ENCODE peak calls at places on chromosomes 12 and 14, in four cellular contexts. P is lower lobe of right lung, Q is HFFc6, X is cardiac fibroblast. L is an unnamed sample.

GRCh38 chr14:70148911-70149675 is 39.7 kb downstream of the SLC8A3 start:
- DNase-seq in P (no peak), Q (no peak), X (no peak), L (no peak)

GRCh38 chr12:3077572-3078081 is 448 bp downstream of the TSPAN9 start:
- DNase-seq in P (no peak), Q (peak; percentile 16), X (peak; percentile 72), L (no peak)

GRCh38 chr14:97073622-97074021 is 276.4 kb downstream of the VRK1 start:
- DNase-seq in P (no peak), Q (no peak), X (no peak), L (no peak)

GRCh38 chr12:47433876-47434275 is 272.0 kb downstream of the RPAP3 start:
- DNase-seq in P (no peak), Q (no peak), X (no peak), L (no peak)

GRCh38 chr12:95118138-95118787 is 44.8 kb upstream of the NR2C1 start:
- DNase-seq in P (no peak), Q (peak; percentile 76), X (peak; percentile 87), L (no peak)

GRCh38 chr12:54411398-54412241 is 7.4 kb downstream of the ITGA5 start:
- DNase-seq in P (peak; percentile 84), Q (peak; percentile 99), X (peak; percentile 88), L (peak; percentile 99)

GRCh38 chr12:131828671-131829350 is 618 bp downstream of the MMP17 start:
- DNase-seq in P (no peak), Q (no peak), X (no peak), L (no peak)

GRCh38 chr12:65496617-65497016 is 218.1 kb downstream of the MSRB3 start:
- DNase-seq in P (no peak), Q (no peak), X (peak; percentile 67), L (no peak)

GRCh38 chr12:124387510-124387855 is 92.6 kb downstream of the RFLNA start:
- DNase-seq in P (peak; percentile 75), Q (no peak), X (no peak), L (no peak)

GRCh38 chr12:86660488-86661171 is 404.4 kb upstream of the MGAT4C start:
- DNase-seq in P (no peak), Q (no peak), X (peak; percentile 5), L (no peak)

GRCh38 chr12:108532061-108532848 is 17.2 kb downstream of the FICD start:
- DNase-seq in P (no peak), Q (no peak), X (no peak), L (no peak)

GRCh38 chr12:51326762-51327439 is 2.9 kb upstream of the BIN2 start:
- DNase-seq in P (peak; percentile 68), Q (peak; percentile 39), X (peak; percentile 91), L (no peak)

GRCh38 chr12:94149781-94150482 is 1.6 kb downstream of the PLXNC1 start:
- DNase-seq in P (peak; percentile 66), Q (no peak), X (peak; percentile 64), L (no peak)

GRCh38 chr12:122917508-122918227 is 21.7 kb upstream of the VPS37B start:
- DNase-seq in P (peak; percentile 74), Q (peak; percentile 78), X (peak; percentile 88), L (no peak)

GRCh38 chr14:101173698-101174521 is 270.4 kb upstream of the RTL1 start:
- DNase-seq in P (no peak), Q (no peak), X (no peak), L (no peak)

GRCh38 chr14:34120185-34120977 is 169.5 kb upstream of the EGLN3 start:
- DNase-seq in P (no peak), Q (no peak), X (no peak), L (no peak)

GRCh38 chr12:4117386-4118016 is 156.1 kb upstream of the CCND2 start:
- DNase-seq in P (no peak), Q (no peak), X (no peak), L (no peak)

GRCh38 chr14:105527381-105528196 is 1.2 kb downstream of the TMEM121 start:
- DNase-seq in P (no peak), Q (no peak), X (no peak), L (no peak)

GRCh38 chr12:66149702-66150398 is 19.3 kb upstream of the LLPH start:
- DNase-seq in P (peak; percentile 60), Q (no peak), X (peak; percentile 27), L (peak; percentile 83)

GRCh38 chr12:57069522-57069921 is 9.1 kb downstream of the NEMP1 start:
- DNase-seq in P (no peak), Q (peak; percentile 78), X (peak; percentile 96), L (peak; percentile 85)

GRCh38 chr12:48789858-48790326 is 1.0 kb upstream of the ADCY6 start:
- DNase-seq in P (no peak), Q (no peak), X (no peak), L (no peak)

GRCh38 chr12:92237262-92237661 is 91.6 kb upstream of the BTG1 start:
- DNase-seq in P (no peak), Q (no peak), X (no peak), L (no peak)

GRCh38 chr14:90649096-90649495 is 167.1 kb downstream of the TTC7B start:
- DNase-seq in P (no peak), Q (no peak), X (peak; percentile 74), L (no peak)

GRCh38 chr12:45721374-45721773 is 8.1 kb upstream of the ARID2 start:
- DNase-seq in P (no peak), Q (no peak), X (no peak), L (no peak)

GRCh38 chr12:52235822-52236291 is 2.8 kb downstream of the KRT7 start:
- DNase-seq in P (peak; percentile 57), Q (no peak), X (no peak), L (no peak)

GRCh38 chr14:31070431-31070830 is 44.3 kb upstream of the STRN3 start:
- DNase-seq in P (no peak), Q (peak; percentile 91), X (peak; percentile 91), L (no peak)

GRCh38 chr14:62645649-62646048 is 399.6 kb downstream of the KCNH5 start:
- DNase-seq in P (no peak), Q (no peak), X (no peak), L (no peak)

GRCh38 chr14:101480022-101480746 is 81.1 kb upstream of the DIO3 start:
- DNase-seq in P (peak; percentile 20), Q (no peak), X (no peak), L (peak; percentile 5)

GRCh38 chr12:51886021-51886710 is 1.7 kb upstream of the ANKRD33 start:
- DNase-seq in P (peak; percentile 73), Q (peak; percentile 97), X (peak; percentile 98), L (peak; percentile 95)

GRCh38 chr12:131111446-131111845 is 157.7 kb downstream of the ADGRD1 start:
- DNase-seq in P (no peak), Q (no peak), X (no peak), L (no peak)

GRCh38 chr14:99479160-99479902 is 1.3 kb downstream of the SETD3 start:
- DNase-seq in P (no peak), Q (no peak), X (peak; percentile 16), L (no peak)

GRCh38 chr12:123471374-123472068 is 13.6 kb downstream of the SNRNP35 start:
- DNase-seq in P (no peak), Q (peak; percentile 55), X (peak; percentile 77), L (no peak)

DNA sequence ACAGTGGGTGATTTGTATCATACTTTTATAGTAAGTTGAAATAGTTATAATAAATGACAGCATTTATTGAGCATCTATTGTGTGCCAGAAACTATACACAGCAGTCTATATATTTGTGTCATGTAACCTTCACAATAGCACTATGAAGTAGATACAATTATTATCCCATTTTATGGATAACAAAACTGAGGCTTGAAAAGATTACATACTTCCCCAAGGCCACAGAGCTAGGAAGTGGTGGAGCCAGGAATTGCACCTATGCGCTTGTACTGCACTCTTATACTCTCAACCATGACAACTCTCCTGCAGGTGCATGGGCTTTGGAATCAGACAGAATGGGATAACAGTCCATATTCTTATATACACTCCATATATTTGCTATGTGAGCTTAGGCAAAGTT is 110.6 kb upstream of the SOX5 start:
- DNase-seq in P (no peak), Q (no peak), X (no peak), L (no peak)
- TF ChIP-seq CTCF in P (no peak), Q (no peak), X (no peak), L (no peak)

GRCh38 chr12:39123580-39123979 is 218.2 kb upstream of the CPNE8 start:
- DNase-seq in P (no peak), Q (no peak), X (no peak), L (no peak)
- TF ChIP-seq CTCF in P (no peak), Q (no peak), X (no peak), L (no peak)

GRCh38 chr12:7327913-7328312 is 24.0 kb downstream of the ACSM4 start:
- DNase-seq in P (no peak), Q (no peak), X (no peak), L (no peak)
- TF ChIP-seq CTCF in P (no peak), Q (peak; percentile 28), X (no peak), L (no peak)

DNA sequence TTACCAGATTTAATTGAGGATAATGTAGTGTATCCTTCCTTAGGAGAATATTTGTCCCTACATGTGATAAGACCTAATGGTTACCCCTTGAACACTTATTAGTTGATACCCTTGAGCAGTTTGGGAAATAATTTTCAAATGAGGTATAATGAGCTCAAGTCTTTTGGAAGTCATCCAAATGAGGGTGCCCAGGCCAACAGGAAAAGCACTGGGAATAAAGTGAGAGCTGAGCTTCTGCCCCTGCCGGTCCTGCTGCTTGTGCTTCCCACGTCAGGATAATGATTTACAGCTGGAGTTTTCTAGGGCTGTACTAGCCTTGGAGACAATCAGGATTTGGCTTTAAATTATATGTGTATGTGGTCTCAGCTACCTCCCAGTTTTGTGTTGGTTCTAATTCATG is 178.8 kb upstream of the FRMD6 start:
- DNase-seq in P (no peak), Q (peak; percentile 14), X (peak; percentile 30), L (no peak)
- TF ChIP-seq CTCF in P (no peak), Q (no peak), X (no peak), L (no peak)

DNA sequence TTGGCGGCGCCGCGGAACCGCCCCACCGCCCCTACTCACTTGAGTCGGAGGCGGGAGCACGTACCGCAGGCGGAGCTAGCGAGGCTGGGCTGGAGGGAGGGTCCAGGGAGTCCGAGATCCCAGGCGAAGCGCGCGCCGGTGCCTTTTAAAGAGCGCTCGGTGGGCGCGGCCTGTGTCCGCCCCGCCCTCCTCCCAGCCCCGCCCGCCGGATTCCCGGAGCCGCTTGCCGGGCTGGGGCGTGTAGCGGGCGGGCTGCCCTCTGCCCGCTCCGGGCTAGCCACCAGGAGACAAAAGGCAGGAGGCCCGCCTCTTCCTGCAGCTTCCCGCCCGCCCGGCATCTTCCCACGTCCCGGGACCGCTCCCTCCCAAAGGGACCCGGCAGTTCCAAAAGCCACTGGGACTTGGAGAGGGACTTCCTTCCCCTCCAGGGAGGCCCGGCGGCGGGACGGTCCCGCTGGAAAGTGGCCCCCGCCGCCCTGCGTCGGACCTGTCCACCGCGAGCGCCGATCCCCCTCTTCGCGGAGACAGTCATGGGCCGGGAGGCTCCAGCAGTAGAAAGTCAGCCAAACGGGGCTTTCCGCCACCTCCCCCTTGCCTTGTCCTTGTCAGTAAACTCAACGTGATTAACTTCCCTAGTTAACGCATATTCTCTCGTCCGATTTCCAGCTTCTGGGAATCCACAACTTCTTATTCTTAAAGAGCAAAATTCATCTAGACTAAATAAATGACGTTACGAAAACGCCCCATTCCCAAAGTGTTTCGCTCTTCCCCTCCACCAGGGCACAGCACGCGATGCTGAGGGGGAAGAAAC is at the start of gene CSRP2:
- DNase-seq in P (peak; percentile 91), Q (peak; percentile 58), X (peak; percentile 89), L (no peak)
- TF ChIP-seq CTCF in P (peak; percentile 18), Q (peak; percentile 54), X (peak; percentile 49), L (no peak)

GRCh38 chr14:47425302-47425701 is 250.1 kb downstream of the MDGA2 start:
- DNase-seq in P (no peak), Q (no peak), X (no peak), L (no peak)
- TF ChIP-seq CTCF in P (no peak), Q (no peak), X (no peak), L (no peak)

GRCh38 chr14:75884198-75884611 is 97.6 kb downstream of the TGFB3 start:
- DNase-seq in P (no peak), Q (peak; percentile 80), X (peak; percentile 97), L (no peak)
- TF ChIP-seq CTCF in P (no peak), Q (peak; percentile 70), X (peak; percentile 44), L (peak; percentile 15)

L was measured in CD14-positive monocyte.